ENCODE peak calls at places on chromosomes 4 and X, in six cellular contexts. Y, W, O, H, U and X are unnamed samples.

GRCh38 chr4:8763966-8764901 is 107.4 kb downstream of the HMX1 start:
- DNase-seq in Y (no peak), W (no peak), O (no peak), H (no peak), U (no peak), X (no peak)

GRCh38 chr4:104906274-104906673 is 240.4 kb upstream of the TET2 start:
- DNase-seq in Y (no peak), W (peak), O (no peak), H (no peak), U (no peak), X (no peak)

GRCh38 chr4:87211249-87211952 is 9.0 kb downstream of the KLHL8 start:
- DNase-seq in Y (no peak), W (no peak), O (no peak), H (no peak), U (no peak), X (no peak)

GRCh38 chrX:51742586-51742985 is 656 bp upstream of the GSPT2 start:
- DNase-seq in Y (no peak), W (no peak), O (no peak), H (no peak), U (no peak), X (no peak)

GRCh38 chr4:3346146-3346545 is 53.3 kb downstream of the RGS12 start:
- DNase-seq in Y (peak), W (peak), O (no peak), H (peak), U (peak), X (peak)

GRCh38 chr4:38322709-38323108 is 341.3 kb upstream of the KLF3 start:
- DNase-seq in Y (peak), W (no peak), O (peak), H (peak), U (peak), X (peak)

GRCh38 chr4:60611762-60612496 is 588.2 kb upstream of the ADGRL3 start:
- DNase-seq in Y (no peak), W (no peak), O (no peak), H (peak), U (no peak), X (peak)

GRCh38 chr4:87093443-87094123 is 126.8 kb downstream of the KLHL8 start:
- DNase-seq in Y (peak), W (peak), O (no peak), H (peak), U (peak), X (no peak)

GRCh38 chr4:169342159-169342865 is 71.6 kb upstream of the SH3RF1 start:
- DNase-seq in Y (no peak), W (no peak), O (no peak), H (no peak), U (no peak), X (no peak)

GRCh38 chr4:22741744-22742143 is 49.0 kb downstream of the GBA3 start:
- DNase-seq in Y (no peak), W (no peak), O (no peak), H (no peak), U (no peak), X (no peak)

GRCh38 chr4:61294001-61294400 is 93.9 kb downstream of the ADGRL3 start:
- DNase-seq in Y (no peak), W (peak), O (no peak), H (no peak), U (no peak), X (no peak)

GRCh38 chr4:110207233-110207632 is 8.8 kb upstream of the ELOVL6 start:
- DNase-seq in Y (no peak), W (no peak), O (no peak), H (no peak), U (no peak), X (no peak)

GRCh38 chr4:8176547-8177399 is 18.2 kb upstream of the ABLIM2 start:
- DNase-seq in Y (peak), W (peak), O (no peak), H (peak), U (peak), X (peak)

GRCh38 chr4:40548256-40548655 is 81.4 kb downstream of the RBM47 start:
- DNase-seq in Y (no peak), W (no peak), O (no peak), H (peak), U (peak), X (no peak)

GRCh38 chr4:75800972-75801371 is 76.6 kb downstream of the USO1 start:
- DNase-seq in Y (no peak), W (no peak), O (no peak), H (peak), U (peak), X (no peak)

GRCh38 chr4:93394488-93395185 is 433.9 kb upstream of the ATOH1 start:
- DNase-seq in Y (no peak), W (no peak), O (no peak), H (peak), U (no peak), X (no peak)

GRCh38 chrX:22135171-22135711 is 103.1 kb downstream of the PHEX start:
- DNase-seq in Y (peak), W (no peak), O (no peak), H (peak), U (peak), X (peak)

GRCh38 chr4:112279025-112279881 is 6.5 kb downstream of the TIFA start:
- DNase-seq in Y (no peak), W (no peak), O (no peak), H (peak), U (no peak), X (no peak)

GRCh38 chrX:10507181-10507580 is 113.2 kb downstream of the MID1 start:
- DNase-seq in Y (no peak), W (no peak), O (no peak), H (peak), U (peak), X (no peak)

GRCh38 chr4:150960079-150960478 is 55.0 kb downstream of the LRBA start:
- DNase-seq in Y (peak), W (peak), O (no peak), H (peak), U (peak), X (no peak)

GRCh38 chr4:125750827-125751466 is 436.2 kb downstream of the FAT4 start:
- DNase-seq in Y (peak), W (no peak), O (peak), H (peak), U (peak), X (no peak)

GRCh38 chrX:150680974-150681373 is 12.2 kb upstream of the MTMR1 start:
- DNase-seq in Y (peak), W (peak), O (no peak), H (peak), U (no peak), X (peak)

GRCh38 chr4:176298664-176299063 is 21.1 kb upstream of the SPCS3 start:
- DNase-seq in Y (no peak), W (no peak), O (no peak), H (no peak), U (no peak), X (no peak)

GRCh38 chr4:83454626-83455025 is 997 bp downstream of the HELQ start:
- DNase-seq in Y (peak), W (no peak), O (no peak), H (peak), U (peak), X (no peak)

GRCh38 chr4:47551682-47552081 is 66.6 kb downstream of the ATP10D start:
- DNase-seq in Y (no peak), W (no peak), O (no peak), H (peak), U (no peak), X (no peak)

GRCh38 chr4:153375303-153375702 is 30.8 kb downstream of the MND1 start:
- DNase-seq in Y (no peak), W (no peak), O (no peak), H (no peak), U (peak), X (no peak)

GRCh38 chr4:73843369-73843768 is 6.9 kb downstream of the CXCL6 start:
- DNase-seq in Y (no peak), W (no peak), O (no peak), H (no peak), U (no peak), X (no peak)